ENCODE peak calls at places on chromosomes 6 and 20, in nine cellular contexts. M, G, U, Z, F, A, W, V and B are unnamed samples.
A peak's percentile ranks its signal among the peaks of the same experiment; 100 is the strongest.

GRCh38 chr6:156866181-156866862 is 89.1 kb downstream of the ARID1B start:
- DNase-seq in M (no peak), G (no peak), U (no peak), Z (no peak), F (peak; percentile 61), A (no peak), W (no peak), V (peak; percentile 41), B (no peak)

GRCh38 chr20:764255-764654 is 4.0 kb downstream of the SLC52A3 start:
- DNase-seq in M (no peak), G (no peak), U (no peak), Z (no peak), F (no peak), A (no peak), W (no peak), V (no peak), B (no peak)

GRCh38 chr6:168013250-168013915 is 15.9 kb downstream of the KIF25 start:
- DNase-seq in M (no peak), G (no peak), U (peak; percentile 13), Z (no peak), F (no peak), A (no peak), W (no peak), V (no peak), B (no peak)

GRCh38 chr20:50295762-50296449 is 105.3 kb downstream of the CEBPB start:
- DNase-seq in M (no peak), G (no peak), U (no peak), Z (no peak), F (no peak), A (no peak), W (no peak), V (no peak), B (no peak)

GRCh38 chr6:170393807-170394399 is 87.3 kb downstream of the FAM120B start:
- DNase-seq in M (no peak), G (no peak), U (no peak), Z (no peak), F (peak; percentile 32), A (no peak), W (no peak), V (no peak), B (no peak)

GRCh38 chr6:89610149-89610642 is 28.4 kb downstream of the LYRM2 start:
- DNase-seq in M (no peak), G (no peak), U (peak; percentile 69), Z (peak; percentile 69), F (peak; percentile 58), A (peak; percentile 74), W (peak; percentile 61), V (peak; percentile 61), B (no peak)

GRCh38 chr6:50962213-50962759 is 143.6 kb downstream of the TFAP2B start:
- DNase-seq in M (no peak), G (no peak), U (no peak), Z (no peak), F (no peak), A (no peak), W (no peak), V (no peak), B (no peak)

GRCh38 chr6:78831492-78831891 is 35.9 kb upstream of the IRAK1BP1 start:
- DNase-seq in M (no peak), G (no peak), U (no peak), Z (no peak), F (peak; percentile 3), A (no peak), W (no peak), V (no peak), B (peak; percentile 11)

GRCh38 chr6:45132683-45133294 is 195.3 kb upstream of the RUNX2 start:
- DNase-seq in M (no peak), G (no peak), U (no peak), Z (no peak), F (no peak), A (no peak), W (no peak), V (no peak), B (no peak)

GRCh38 chr20:58308680-58309527 is 611 bp upstream of the RAB22A start:
- DNase-seq in M (peak; percentile 86), G (no peak), U (peak; percentile 66), Z (peak; percentile 66), F (peak; percentile 55), A (peak; percentile 63), W (peak; percentile 57), V (peak; percentile 48), B (no peak)

GRCh38 chr6:21384211-21384610 is 209.3 kb upstream of the SOX4 start:
- DNase-seq in M (no peak), G (no peak), U (no peak), Z (no peak), F (no peak), A (no peak), W (no peak), V (no peak), B (no peak)

GRCh38 chr6:70998148-70998547 is 41.3 kb upstream of the B3GAT2 start:
- DNase-seq in M (no peak), G (no peak), U (no peak), Z (no peak), F (no peak), A (no peak), W (no peak), V (peak; percentile 29), B (no peak)

GRCh38 chr6:150448221-150448620 is 79.4 kb downstream of the IYD start:
- DNase-seq in M (no peak), G (no peak), U (no peak), Z (no peak), F (no peak), A (no peak), W (no peak), V (peak; percentile 25), B (no peak)

GRCh38 chr6:140083375-140083774 is 708.9 kb upstream of the CITED2 start:
- DNase-seq in M (no peak), G (no peak), U (no peak), Z (no peak), F (no peak), A (no peak), W (no peak), V (no peak), B (no peak)

GRCh38 chr6:299050-299980 is 7.0 kb downstream of the DUSP22 start:
- DNase-seq in M (no peak), G (no peak), U (no peak), Z (no peak), F (no peak), A (no peak), W (no peak), V (no peak), B (peak; percentile 33)

GRCh38 chr20:30168025-30168799 is 1089.3 kb upstream of the DEFB115 start:
- DNase-seq in M (peak; percentile 30), G (no peak), U (no peak), Z (no peak), F (peak; percentile 62), A (no peak), W (no peak), V (no peak), B (no peak)

GRCh38 chr6:16402501-16402900 is 164.1 kb downstream of the GMPR start:
- DNase-seq in M (no peak), G (no peak), U (no peak), Z (no peak), F (no peak), A (no peak), W (no peak), V (peak; percentile 18), B (peak; percentile 78)

GRCh38 chr6:43725643-43726580 is 38.3 kb upstream of the MRPS18A start:
- DNase-seq in M (no peak), G (no peak), U (no peak), Z (no peak), F (no peak), A (no peak), W (no peak), V (no peak), B (no peak)
- H3K4me3 ChIP-seq in M (no peak overlapping the region), G (no peak overlapping the region), U (no peak overlapping the region), Z (no peak overlapping the region), F (no peak overlapping the region), A (no peak overlapping the region), W (no peak overlapping the region), V (no peak overlapping the region), B (no peak overlapping the region)

GRCh38 chr6:27502508-27503435 is 29.9 kb upstream of the ZNF184 start:
- DNase-seq in M (peak; percentile 68), G (no peak), U (peak; percentile 66), Z (peak; percentile 49), F (peak; percentile 90), A (peak; percentile 68), W (no peak), V (peak; percentile 94), B (no peak)
- H3K4me3 ChIP-seq in M (no peak overlapping the region), G (peak overlapping the region; percentile 75), U (peak overlapping the region; percentile 56), Z (peak overlapping the region; percentile 72), F (peak overlapping the region; percentile 55), A (peak overlapping the region; percentile 50), W (peak overlapping the region; percentile 46), V (peak overlapping the region; percentile 88), B (peak overlapping the region; percentile 59)

DNA sequence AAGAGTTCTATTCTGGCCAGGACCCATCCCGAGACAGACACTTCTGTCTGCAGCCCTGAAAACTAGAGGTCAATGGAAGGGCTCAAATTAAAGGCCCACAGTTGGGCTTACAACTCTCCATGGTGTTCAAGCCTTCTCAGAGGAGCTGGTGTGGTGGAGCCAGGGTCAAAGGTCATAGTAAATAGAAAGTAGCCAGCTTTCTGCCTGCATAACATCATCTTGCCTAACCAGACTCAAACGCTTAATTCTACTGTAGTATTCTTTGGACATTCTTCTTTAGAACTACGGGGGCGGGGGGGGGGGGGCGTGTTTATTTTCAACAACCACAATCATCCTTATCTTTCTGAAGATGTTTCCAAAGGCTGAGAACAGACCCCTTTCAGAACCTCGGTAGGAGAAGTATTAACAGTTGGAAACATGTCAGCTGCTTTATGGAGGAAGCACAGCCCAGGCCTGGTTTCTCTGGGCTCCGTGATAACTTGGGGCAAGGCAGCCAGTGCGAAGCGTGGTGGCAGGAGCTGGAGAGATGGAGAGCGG is 1.5 kb upstream of the RREB1 start:
- DNase-seq in M (no peak), G (no peak), U (no peak), Z (no peak), F (no peak), A (peak; percentile 31), W (no peak), V (no peak), B (no peak)
- H3K4me3 ChIP-seq in M (no peak overlapping the region), G (no peak overlapping the region), U (peak overlapping the region; percentile 98), Z (peak overlapping the region; percentile 93), F (no peak overlapping the region), A (peak overlapping the region; percentile 90), W (peak overlapping the region; percentile 92), V (no peak overlapping the region), B (no peak overlapping the region)

GRCh38 chr6:3638662-3639061 is 112.9 kb downstream of the PXDC1 start:
- DNase-seq in M (no peak), G (no peak), U (no peak), Z (no peak), F (no peak), A (no peak), W (no peak), V (no peak), B (no peak)
- H3K4me3 ChIP-seq in M (no peak overlapping the region), G (no peak overlapping the region), U (no peak overlapping the region), Z (no peak overlapping the region), F (no peak overlapping the region), A (no peak overlapping the region), W (no peak overlapping the region), V (no peak overlapping the region), B (no peak overlapping the region)